ENCODE peak calls at places on chromosomes 3 and 15, in five cellular contexts. Y is HCT116, I is K562, H is GM12891, V is upper lobe of left lung. O is an unnamed sample.

GRCh38 chr3:4776980-4777581 is 202.2 kb upstream of the BHLHE40 start:
- DNase-seq in I (no peak), H (peak), Y (no peak), V (no peak), O (no peak)

GRCh38 chr15:25070357-25070963 is 115.7 kb downstream of the SNRPN start:
- DNase-seq in H (no peak), Y (no peak), V (no peak), I (no peak), O (no peak)

GRCh38 chr3:149936812-149937230 is 33.9 kb downstream of the PFN2 start:
- DNase-seq in H (no peak), Y (peak), I (peak), V (peak), O (no peak)

GRCh38 chr3:45929042-45929679 is 14.1 kb upstream of the CXCR6 start:
- DNase-seq in I (peak), V (no peak), H (peak), Y (peak), O (no peak)

GRCh38 chr3:48419597-48419996 is 10.3 kb downstream of the PLXNB1 start:
- DNase-seq in Y (no peak), I (no peak), H (no peak), V (no peak), O (no peak)

GRCh38 chr3:118478706-118479276 is 555.9 kb downstream of the IGSF11 start:
- DNase-seq in Y (no peak), V (no peak), H (no peak), I (no peak), O (no peak)

GRCh38 chr3:26652157-26652556 is 29.6 kb downstream of the LRRC3B start:
- DNase-seq in I (no peak), V (no peak), Y (no peak), H (no peak), O (no peak)

GRCh38 chr3:95343228-95343627 is 1280.4 kb downstream of the NSUN3 start:
- DNase-seq in H (no peak), V (no peak), Y (no peak), I (no peak), O (no peak)

GRCh38 chr3:26505399-26505798 is 117.2 kb upstream of the LRRC3B start:
- DNase-seq in H (no peak), V (no peak), Y (no peak), I (no peak), O (no peak)

GRCh38 chr15:30865257-30865656 is 38.5 kb upstream of the FAN1 start:
- DNase-seq in I (no peak), Y (no peak), V (no peak), H (no peak), O (no peak)

GRCh38 chr15:59349715-59350420 is 22.8 kb downstream of the MYO1E start:
- DNase-seq in V (peak), H (no peak), I (peak), Y (peak), O (no peak)
- TF ChIP-seq POLR2AphosphoS5 in V (peak), H (no peak), I (no peak), Y (peak), O (peak)

GRCh38 chr3:10007126-10007782 is 19.0 kb upstream of the FANCD2 start:
- DNase-seq in V (no peak), H (no peak), I (no peak), Y (no peak), O (no peak)

GRCh38 chr3:10010546-10011465 is 15.4 kb upstream of the FANCD2 start:
- DNase-seq in V (peak), H (peak), Y (peak), I (peak), O (peak)

GRCh38 chr3:10006762-10007090 is 19.5 kb upstream of the FANCD2 start:
- DNase-seq in I (no peak), V (no peak), Y (no peak), H (no peak), O (no peak)

GRCh38 chr3:10006048-10006761 is 19.6 kb upstream of the EMC3 start:
- DNase-seq in Y (no peak), V (no peak), I (no peak), H (no peak), O (peak)

GRCh38 chr3:10008588-10009344 is 17.5 kb upstream of the FANCD2 start:
- DNase-seq in H (peak), Y (no peak), I (peak), V (peak), O (peak)
- TF ChIP-seq POLR2A in H (no peak), Y (no peak), I (peak), V (peak), O (peak)

DNA sequence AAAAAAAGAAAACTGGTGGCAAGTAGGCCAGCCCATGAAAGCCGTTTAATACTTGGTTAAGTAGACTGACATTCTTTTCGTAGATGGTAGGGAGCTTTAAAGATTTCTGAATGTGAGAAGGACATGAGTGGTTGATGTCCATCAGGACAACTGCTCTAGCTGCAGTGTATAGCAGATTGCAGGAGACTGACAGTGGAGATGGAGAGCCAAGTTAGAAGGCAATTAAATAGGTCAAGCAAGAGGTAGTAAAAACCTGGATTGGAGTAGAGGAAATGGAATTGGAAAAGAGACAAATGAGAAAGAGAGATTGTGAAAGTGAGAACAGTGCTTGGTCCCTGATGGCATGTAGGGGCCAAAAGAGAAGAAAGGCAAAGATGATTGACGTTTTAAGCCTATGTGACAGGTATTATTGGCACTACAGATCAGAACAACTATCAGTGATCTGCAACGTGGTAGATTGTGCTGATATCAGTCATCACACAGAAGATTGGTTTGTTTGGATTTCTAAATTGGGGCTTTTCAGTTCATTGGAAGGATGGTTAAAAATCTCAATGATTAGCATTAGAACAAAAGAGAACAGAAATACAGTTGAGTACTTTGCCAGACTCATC is 74.0 kb downstream of the CNTN4 start:
- DNase-seq in Y (no peak), H (no peak), V (no peak), I (no peak), O (no peak)
- TF ChIP-seq POLR2AphosphoS5 in Y (no peak), H (no peak), V (no peak), I (no peak), O (no peak)

GRCh38 chr3:127671523-127672428 is 976 bp upstream of the ABTB1 start:
- DNase-seq in Y (no peak), I (peak), V (peak), H (peak), O (no peak)
- TF ChIP-seq POLR2A in Y (no peak), I (no peak), V (no peak), H (no peak), O (no peak)

DNA sequence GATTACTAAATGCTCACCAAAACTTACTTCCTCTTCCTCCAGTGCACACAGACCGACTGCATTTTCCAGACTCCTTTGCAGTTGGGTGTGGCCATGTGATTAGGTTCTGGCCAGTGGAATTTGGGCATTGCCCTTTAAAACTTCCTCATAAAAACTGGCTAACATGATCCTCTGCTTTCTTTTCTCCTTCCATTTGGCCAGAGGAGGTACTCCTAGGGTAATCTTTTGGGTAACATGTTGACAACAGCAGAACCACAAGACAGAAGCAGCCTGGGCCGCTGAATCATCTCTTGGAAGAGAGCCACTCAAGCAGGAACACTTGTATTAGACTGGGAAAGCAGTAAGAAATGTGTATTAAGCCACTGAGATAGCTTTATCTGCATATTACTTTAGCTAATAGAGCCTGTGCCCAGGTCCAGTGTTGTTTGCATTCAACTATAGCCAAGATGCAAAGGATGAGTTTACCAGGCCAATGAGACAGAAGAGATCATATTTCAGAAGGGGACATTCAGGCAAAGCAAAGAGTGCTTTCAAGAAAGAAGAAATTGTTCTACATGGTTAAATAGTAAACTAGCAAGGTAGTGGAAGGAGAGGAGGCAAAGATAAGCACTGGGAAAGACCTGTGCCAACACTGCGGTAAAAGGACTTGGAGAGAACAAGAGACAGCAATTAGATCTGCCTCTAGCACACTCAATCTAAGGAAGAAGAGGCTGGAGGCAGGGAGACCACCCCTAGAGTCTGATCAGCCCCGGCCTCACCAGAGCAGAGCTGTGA is 79.8 kb downstream of the PLCH1 start:
- DNase-seq in V (peak), I (peak), H (no peak), Y (peak), O (peak)
- TF ChIP-seq POLR2AphosphoS5 in V (no peak), I (no peak), H (no peak), Y (peak), O (peak)

GRCh38 chr3:59957150-59957549 is 907.3 kb upstream of the CFAP20DC start:
- DNase-seq in H (no peak), I (no peak), V (no peak), Y (no peak), O (no peak)
- TF ChIP-seq POLR2A in H (no peak), I (no peak), V (no peak), Y (no peak), O (no peak)

DNA sequence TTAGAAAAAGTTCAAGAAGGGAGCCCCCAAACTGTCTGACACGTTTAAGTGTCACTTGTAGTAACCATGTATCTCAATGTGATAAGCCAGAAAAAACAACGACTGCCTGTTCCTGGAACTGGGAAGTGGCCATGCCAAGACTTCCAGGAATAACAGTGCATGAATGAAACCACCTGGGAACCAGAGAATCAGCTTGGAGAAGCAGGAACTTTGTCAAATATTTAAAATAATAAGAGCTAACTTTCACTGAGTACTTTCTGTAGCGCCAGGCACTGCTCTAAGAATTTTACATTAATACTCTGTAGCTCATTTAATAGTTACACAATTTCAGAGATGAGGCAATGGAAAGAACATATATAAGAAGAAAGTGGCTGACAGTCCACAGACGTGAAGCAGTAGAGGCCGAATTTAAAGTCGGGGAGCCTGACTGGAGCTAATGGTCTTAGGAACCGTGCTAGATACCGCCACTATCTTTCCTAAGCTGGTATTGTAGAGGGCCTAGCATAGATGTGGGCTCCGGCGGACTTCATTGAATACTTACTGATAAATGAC is 870 bp downstream of the PLSCR1 start:
- DNase-seq in V (peak), H (no peak), Y (no peak), I (peak), O (no peak)
- TF ChIP-seq POLR2AphosphoS5 in V (peak), H (no peak), Y (no peak), I (no peak), O (peak)

GRCh38 chr15:40342421-40343313 is 1.9 kb upstream of the CCDC9B start:
- DNase-seq in H (no peak), Y (no peak), I (no peak), V (no peak), O (no peak)

GRCh38 chr15:40344631-40345120 is 3.9 kb upstream of the CCDC9B start:
- DNase-seq in Y (no peak), I (peak), H (peak), V (peak), O (no peak)

GRCh38 chr15:40344217-40344616 is 3.5 kb upstream of the CCDC9B start:
- DNase-seq in H (no peak), V (no peak), I (no peak), Y (no peak), O (no peak)

GRCh38 chr15:40345225-40345866 is 4.6 kb upstream of the CCDC9B start:
- DNase-seq in Y (no peak), V (no peak), H (no peak), I (no peak), O (no peak)

GRCh38 chr15:40343512-40343911 is 2.8 kb upstream of the CCDC9B start:
- DNase-seq in V (no peak), Y (no peak), H (no peak), I (no peak), O (no peak)
- TF ChIP-seq POLR2A in V (no peak), Y (no peak), H (no peak), I (no peak), O (no peak)

GRCh38 chr3:189999718-190000117 is 121.0 kb downstream of the P3H2 start:
- DNase-seq in V (no peak), Y (no peak), I (no peak), H (no peak), O (no peak)

GRCh38 chr3:190000187-190000860 is 120.4 kb downstream of the P3H2 start:
- DNase-seq in V (no peak), I (no peak), H (no peak), Y (no peak), O (no peak)

GRCh38 chr3:190003730-190004129 is 117.0 kb downstream of the P3H2 start:
- DNase-seq in H (no peak), Y (peak), I (no peak), V (no peak), O (no peak)

GRCh38 chr3:190001426-190001825 is 119.3 kb downstream of the P3H2 start:
- DNase-seq in I (no peak), H (no peak), V (no peak), Y (no peak), O (no peak)

DNA sequence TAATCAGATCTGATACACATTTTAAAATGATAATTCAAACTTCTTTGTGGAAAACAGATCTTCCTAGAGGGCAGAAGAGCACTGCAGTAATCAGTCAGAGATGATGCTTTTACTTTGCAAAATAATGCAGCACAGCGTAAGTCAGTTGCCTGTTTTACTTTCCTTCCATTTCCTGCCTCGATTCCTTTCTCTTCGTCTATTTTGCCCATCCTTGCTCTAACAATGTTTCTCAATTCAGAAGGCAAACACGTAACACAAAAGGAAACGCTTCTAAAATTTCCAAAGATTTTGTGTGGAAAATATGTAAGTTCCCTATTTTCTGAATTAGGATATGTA is 119.9 kb downstream of the P3H2 start:
- DNase-seq in V (no peak), H (no peak), Y (no peak), I (no peak), O (no peak)
- TF ChIP-seq POLR2AphosphoS5 in V (no peak), H (no peak), Y (no peak), I (no peak), O (no peak)

O was measured in breast epithelium.